ENCODE peak calls at places on chromosome 18, in ten cellular contexts. E, Q, M, A, L, R, W, B, X and K are unnamed samples. For H3K27me3, the result is how much of the 10 kb centered on the place peaks cover.

GRCh38 chr18:30280861-30281470 is 761.6 kb downstream of the DSC3 start:
- DNase-seq in E (peak), Q (no peak), M (no peak), A (peak), L (no peak), R (peak), W (no peak), B (peak), X (peak), K (peak)

GRCh38 chr18:26802330-26803200 is 62.9 kb downstream of the AQP4 start:
- DNase-seq in E (peak), Q (no peak), M (no peak), A (no peak), L (no peak), R (no peak), W (no peak), B (no peak), X (no peak), K (peak)

GRCh38 chr18:42275138-42275535 is 320.1 kb downstream of the PIK3C3 start:
- DNase-seq in E (no peak), Q (no peak), M (no peak), A (no peak), L (no peak), R (no peak), W (no peak), B (no peak), X (no peak), K (no peak)

GRCh38 chr18:57947117-57947516 is 96.9 kb upstream of the NEDD4L start:
- DNase-seq in E (no peak), Q (no peak), M (no peak), A (peak), L (no peak), R (no peak), W (no peak), B (no peak), X (no peak), K (peak)

GRCh38 chr18:22337311-22337710 is 80.4 kb downstream of the CTAGE1 start:
- DNase-seq in E (no peak), Q (no peak), M (no peak), A (no peak), L (no peak), R (peak), W (no peak), B (no peak), X (no peak), K (no peak)

GRCh38 chr18:43606800-43607199 is 329.5 kb upstream of the SYT4 start:
- DNase-seq in E (no peak), Q (no peak), M (no peak), A (no peak), L (no peak), R (no peak), W (no peak), B (no peak), X (no peak), K (no peak)

GRCh38 chr18:47832348-47832747 is 98.1 kb downstream of the SMAD2 start:
- DNase-seq in E (no peak), Q (no peak), M (no peak), A (no peak), L (no peak), R (no peak), W (no peak), B (no peak), X (no peak), K (no peak)

GRCh38 chr18:57122906-57123510 is 23.9 kb upstream of the BOD1L2 start:
- DNase-seq in E (no peak), Q (no peak), M (no peak), A (no peak), L (no peak), R (no peak), W (no peak), B (peak), X (no peak), K (no peak)

GRCh38 chr18:286515-287310 is 18.9 kb upstream of the THOC1 start:
- DNase-seq in E (peak), Q (no peak), M (no peak), A (no peak), L (no peak), R (peak), W (no peak), B (no peak), X (no peak), K (peak)

GRCh38 chr18:2905802-2906521 is 59.2 kb downstream of the EMILIN2 start:
- DNase-seq in E (peak), Q (peak), M (no peak), A (no peak), L (no peak), R (peak), W (peak), B (peak), X (peak), K (no peak)

GRCh38 chr18:7754725-7755181 is 187.6 kb downstream of the PTPRM start:
- DNase-seq in E (no peak), Q (no peak), M (no peak), A (no peak), L (no peak), R (no peak), W (no peak), B (peak), X (no peak), K (no peak)

GRCh38 chr18:13915973-13916372 is 637 bp upstream of the MC2R start:
- DNase-seq in E (no peak), Q (no peak), M (no peak), A (no peak), L (no peak), R (no peak), W (no peak), B (no peak), X (peak), K (peak)

GRCh38 chr18:61360440-61361383 is 27.5 kb downstream of the CDH20 start:
- DNase-seq in E (no peak), Q (no peak), M (no peak), A (no peak), L (no peak), R (no peak), W (no peak), B (no peak), X (no peak), K (no peak)

GRCh38 chr18:45386256-45386655 is 229.0 kb upstream of the SLC14A2 start:
- DNase-seq in E (peak), Q (no peak), M (peak), A (no peak), L (no peak), R (peak), W (peak), B (peak), X (no peak), K (peak)

GRCh38 chr18:13387856-13388548 is 169.4 kb downstream of the LDLRAD4 start:
- DNase-seq in E (no peak), Q (no peak), M (no peak), A (no peak), L (no peak), R (no peak), W (no peak), B (no peak), X (no peak), K (no peak)

GRCh38 chr18:70523798-70524182 is 234.9 kb downstream of the SOCS6 start:
- DNase-seq in E (no peak), Q (no peak), M (no peak), A (no peak), L (no peak), R (no peak), W (no peak), B (no peak), X (no peak), K (no peak)

GRCh38 chr18:67500512-67500911 is 16.0 kb downstream of the DSEL start:
- DNase-seq in E (no peak), Q (no peak), M (no peak), A (no peak), L (no peak), R (no peak), W (no peak), B (no peak), X (no peak), K (no peak)

GRCh38 chr18:2571200-2572143 is at the start of the genes METTL4 and NDC80:
- DNase-seq in E (peak), Q (peak), M (peak), A (peak), L (peak), R (peak), W (peak), B (peak), X (peak), K (peak)

GRCh38 chr18:30328839-30329238 is 713.7 kb downstream of the DSC3 start:
- DNase-seq in E (peak), Q (no peak), M (no peak), A (peak), L (no peak), R (no peak), W (no peak), B (no peak), X (no peak), K (peak)

GRCh38 chr18:48706630-48707206 is 167.9 kb downstream of the CTIF start:
- DNase-seq in E (no peak), Q (no peak), M (no peak), A (no peak), L (no peak), R (no peak), W (no peak), B (no peak), X (peak), K (no peak)

GRCh38 chr18:24995056-24995455 is 356.9 kb downstream of the ZNF521 start:
- DNase-seq in E (peak), Q (no peak), M (no peak), A (peak), L (no peak), R (no peak), W (no peak), B (no peak), X (no peak), K (peak)

GRCh38 chr18:58671941-58672565 is 788 bp downstream of the MALT1 start:
- DNase-seq in E (peak), Q (no peak), M (no peak), A (peak), L (peak), R (peak), W (no peak), B (no peak), X (no peak), K (peak)

GRCh38 chr18:76573325-76574025 is 78.4 kb upstream of the ZNF516 start:
- DNase-seq in E (peak), Q (no peak), M (no peak), A (peak), L (peak), R (peak), W (no peak), B (no peak), X (no peak), K (peak)

GRCh38 chr18:3898866-3899613 is 449.1 kb downstream of the TGIF1 start:
- DNase-seq in E (no peak), Q (no peak), M (no peak), A (no peak), L (no peak), R (no peak), W (no peak), B (no peak), X (no peak), K (no peak)

GRCh38 chr18:42480521-42480920 is 525.5 kb downstream of the PIK3C3 start:
- DNase-seq in E (no peak), Q (no peak), M (no peak), A (no peak), L (no peak), R (no peak), W (no peak), B (no peak), X (no peak), K (no peak)

GRCh38 chr18:77137851-77138250 is 5.3 kb upstream of the MBP start:
- DNase-seq in E (no peak), Q (no peak), M (no peak), A (no peak), L (no peak), R (no peak), W (no peak), B (no peak), X (no peak), K (no peak)

GRCh38 chr18:22538463-22538862 is 120.7 kb upstream of the CTAGE1 start:
- DNase-seq in E (no peak), Q (no peak), M (no peak), A (no peak), L (no peak), R (no peak), W (peak), B (no peak), X (peak), K (no peak)

DNA sequence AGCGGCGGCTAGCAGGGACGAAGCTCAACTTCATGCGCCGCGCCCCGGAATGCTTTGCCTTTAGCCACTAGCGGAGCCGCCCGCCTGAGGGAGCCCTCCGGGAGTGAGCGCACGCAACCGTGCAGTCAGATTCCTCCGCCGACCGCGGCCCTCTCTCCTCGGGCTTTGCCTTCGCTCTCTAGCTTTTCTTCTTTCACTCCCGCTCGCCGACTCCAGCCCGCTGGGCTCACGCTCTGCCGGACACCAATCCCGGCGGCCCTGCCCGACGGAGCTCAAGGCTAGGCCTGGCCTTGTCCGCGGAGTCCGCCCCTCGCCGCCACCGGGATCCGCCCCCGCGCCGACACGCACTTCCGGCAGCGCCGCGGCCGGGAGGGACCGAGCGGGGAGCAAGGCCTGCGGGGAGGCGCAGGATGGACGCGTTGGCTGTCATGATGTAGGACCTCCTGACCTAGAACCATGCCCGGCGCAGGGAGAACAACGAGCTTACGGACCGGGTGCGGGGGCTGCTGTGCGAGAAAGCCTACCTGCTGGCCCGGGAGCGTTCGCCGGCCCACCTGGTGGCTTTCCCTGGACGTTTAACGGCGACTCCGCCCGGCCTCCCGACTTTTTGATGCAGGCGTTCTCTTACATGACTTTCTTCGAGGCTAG is 40.8 kb upstream of the AKAIN1 start:
- DNase-seq in E (peak), Q (peak), M (peak), A (peak), L (peak), R (peak), W (peak), B (peak), X (peak), K (peak)
- TF ChIP-seq CTCF in E (no peak), Q (no peak), M (no peak), A (no peak), L (no peak), R (peak), W (peak), B (peak), X (peak), K (peak)

GRCh38 chr18:62420513-62421209 is 95.6 kb downstream of the TNFRSF11A start:
- DNase-seq in E (peak), Q (no peak), M (no peak), A (peak), L (peak), R (peak), W (no peak), B (no peak), X (no peak), K (peak)

GRCh38 chr18:62418258-62418657 is 93.1 kb downstream of the TNFRSF11A start:
- DNase-seq in E (no peak), Q (no peak), M (no peak), A (no peak), L (no peak), R (no peak), W (no peak), B (no peak), X (no peak), K (no peak)

GRCh38 chr18:62425465-62426190 is 97.2 kb upstream of the ZCCHC2 start:
- DNase-seq in E (peak), Q (no peak), M (peak), A (peak), L (peak), R (peak), W (peak), B (peak), X (peak), K (peak)

DNA sequence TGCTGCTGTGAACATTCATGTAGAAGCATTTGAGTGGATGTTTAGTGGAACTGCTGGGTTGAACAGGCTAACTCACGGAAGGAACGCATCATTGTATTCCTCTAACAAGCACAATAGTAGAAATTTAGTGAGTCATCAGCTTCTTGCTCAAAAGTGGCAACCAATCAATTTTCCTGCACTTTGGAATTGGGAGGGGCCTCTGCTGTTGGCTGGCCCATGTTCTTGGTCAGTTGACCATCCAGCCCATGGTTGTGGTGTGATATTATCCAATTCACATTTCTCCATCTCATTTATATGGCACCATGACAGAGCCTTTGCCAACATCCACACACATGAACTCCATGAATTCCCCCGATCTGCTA is 95.0 kb downstream of the TNFRSF11A start:
- DNase-seq in E (peak), Q (no peak), M (no peak), A (peak), L (no peak), R (peak), W (no peak), B (no peak), X (no peak), K (peak)
- H3K4me3 ChIP-seq in E (peak), Q (no peak), M (no peak), A (no peak), L (peak), R (no peak), W (peak), B (no peak), X (no peak), K (no peak)

DNA sequence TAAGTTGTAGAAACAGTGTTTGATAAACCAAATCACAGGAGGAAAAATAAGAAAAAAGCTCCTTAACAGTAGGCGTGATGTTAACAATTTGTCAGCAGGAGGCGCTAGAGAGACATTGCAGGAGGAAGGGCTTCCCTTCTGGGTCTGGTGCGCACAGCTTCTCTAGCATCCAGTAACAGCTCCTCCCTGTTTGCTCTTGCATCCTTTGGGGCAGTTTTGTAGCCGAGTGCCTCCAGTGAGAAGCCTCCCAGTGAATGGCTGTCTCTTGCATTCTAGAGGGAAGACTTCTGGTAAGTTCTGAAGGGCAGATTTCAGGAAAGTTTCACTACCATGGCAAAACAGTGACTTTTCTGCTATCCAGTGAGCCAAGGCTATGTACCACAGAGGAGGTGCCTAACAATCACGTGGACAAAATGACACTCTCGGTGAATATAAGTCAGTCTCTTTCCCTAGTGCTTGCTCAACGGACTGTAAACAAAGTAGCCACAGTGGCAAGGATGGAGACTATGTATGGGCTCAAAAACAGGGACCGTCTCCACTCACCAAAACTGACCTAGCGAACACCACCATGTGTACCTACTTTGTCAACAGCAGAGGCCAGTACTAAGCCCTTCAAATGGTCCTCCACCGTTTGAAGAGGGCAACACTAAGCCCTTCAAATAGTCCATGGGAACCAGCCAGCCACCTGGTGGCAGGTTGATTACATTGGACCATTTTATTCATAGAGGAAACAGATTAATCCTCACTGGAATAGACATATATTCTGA is 9.6 kb upstream of the ZNF396 start:
- DNase-seq in E (peak), Q (no peak), M (peak), A (peak), L (peak), R (peak), W (peak), B (peak), X (peak), K (peak)
- H3K27me3 ChIP-seq in E (under half), Q (under half), M (under half), A (under half), L (under half), R (under half), W (under half), B (under half), X (under half), K (under half)

GRCh38 chr18:79962835-79963657 is 1.4 kb upstream of the HSBP1L1 start:
- DNase-seq in E (peak), Q (no peak), M (no peak), A (no peak), L (no peak), R (no peak), W (no peak), B (no peak), X (no peak), K (no peak)
- TF ChIP-seq CTCF in E (no peak), Q (no peak), M (no peak), A (no peak), L (no peak), R (no peak), W (no peak), B (peak), X (no peak), K (no peak)

DNA sequence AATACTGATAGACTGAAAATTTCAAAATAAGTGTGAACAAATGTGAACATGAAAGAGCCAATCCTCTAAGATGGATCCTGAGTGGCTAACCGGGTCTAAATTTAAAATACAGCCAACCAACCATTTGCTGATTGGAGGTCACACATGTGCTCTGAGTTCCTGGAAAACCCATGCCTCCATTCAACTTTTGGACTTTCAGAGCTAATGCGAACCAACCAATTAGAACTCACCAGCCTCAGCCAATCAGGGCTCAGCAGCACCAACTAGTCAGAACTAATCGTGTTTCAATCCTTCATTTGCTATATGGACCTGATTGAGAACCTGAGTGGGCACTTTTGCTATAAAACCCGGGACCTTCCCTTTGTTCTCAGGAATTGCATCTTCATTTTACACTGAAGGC is 111.5 kb downstream of the MEP1B start:
- DNase-seq in E (no peak), Q (no peak), M (no peak), A (no peak), L (no peak), R (peak), W (no peak), B (no peak), X (no peak), K (no peak)
- H3K4me3 ChIP-seq in E (no peak), Q (no peak), M (no peak), A (no peak), L (no peak), R (no peak), W (peak), B (no peak), X (no peak), K (no peak)

DNA sequence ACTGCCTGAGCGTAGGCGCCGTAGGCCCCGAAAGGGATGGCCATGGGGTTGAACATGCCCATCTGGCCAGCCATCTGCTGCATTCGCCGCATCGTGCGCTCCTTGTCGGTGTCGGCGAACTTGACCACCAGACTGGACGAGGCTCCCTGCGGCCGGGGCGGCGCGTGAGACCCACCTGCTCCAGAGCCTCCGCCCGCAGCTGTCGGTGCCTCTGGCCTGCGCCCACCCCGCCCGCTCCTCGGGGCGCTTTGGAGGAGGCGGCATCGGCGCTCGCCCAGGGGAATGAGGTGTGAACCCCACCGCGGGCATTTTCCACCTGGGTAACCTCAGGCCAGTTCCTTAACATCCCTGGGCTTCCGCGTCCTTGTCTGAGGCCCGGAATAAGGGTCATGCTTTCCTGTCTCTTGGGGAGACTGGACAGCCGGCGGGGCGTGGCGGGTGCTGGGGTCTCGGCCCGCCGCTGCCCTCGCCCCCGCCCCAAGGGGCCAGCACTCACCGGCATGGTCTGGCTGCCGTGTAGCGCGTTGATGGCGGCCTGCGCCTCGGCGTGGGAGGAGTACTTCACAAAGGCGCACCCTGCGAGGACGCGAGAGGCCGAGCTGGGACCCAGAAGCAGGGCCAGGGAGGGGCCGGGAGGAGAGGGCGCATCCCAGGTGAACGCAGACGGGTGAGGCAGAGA is 291.1 kb downstream of the CELF4 start:
- DNase-seq in E (no peak), Q (no peak), M (no peak), A (no peak), L (no peak), R (no peak), W (no peak), B (no peak), X (no peak), K (no peak)
- H3K27me3 ChIP-seq in E (under half), Q (half or more), M (under half), A (under half), L (under half), R (under half), W (under half), B (under half), X (half or more), K (under half)

GRCh38 chr18:69490072-69490471 is 89.4 kb downstream of the DOK6 start:
- DNase-seq in E (no peak), Q (no peak), M (no peak), A (no peak), L (no peak), R (peak), W (no peak), B (no peak), X (no peak), K (no peak)
- TF ChIP-seq CTCF in E (no peak), Q (no peak), M (no peak), A (no peak), L (no peak), R (no peak), W (no peak), B (no peak), X (no peak), K (no peak)